ENCODE peak calls at places on chromosomes 13 and 19, in nine cellular contexts. One of them, this sample, is unnamed.
A peak's percentile ranks its signal among the peaks of the same experiment; 100 is the strongest.

GRCh38 chr13:34025746-34026145 is 207.8 kb downstream of the RFC3 start:
- DNase-seq in K562: no peak
- DNase-seq in SK-N-SH: no peak
- DNase-seq in suprapubic skin: no peak
- DNase-seq in HCT116: no peak
- DNase-seq in upper lobe of left lung: no peak
- DNase-seq in prostate gland: no peak
- DNase-seq in transverse colon: no peak
- DNase-seq in H1: no peak
- DNase-seq in this sample: no peak

GRCh38 chr19:48415395-48415794 is 21.9 kb downstream of the GRIN2D start:
- DNase-seq in suprapubic skin: peak; percentile 92
- DNase-seq in SK-N-SH: peak; percentile 82
- DNase-seq in H1: peak; percentile 91
- DNase-seq in K562: peak; percentile 96
- DNase-seq in prostate gland: peak; percentile 37
- DNase-seq in transverse colon: peak; percentile 92
- DNase-seq in HCT116: peak; percentile 84
- DNase-seq in upper lobe of left lung: peak; percentile 83
- DNase-seq in this sample: peak; percentile 85

GRCh38 chr13:77919351-77920294 is 992 bp upstream of the EDNRB start:
- DNase-seq in suprapubic skin: peak; percentile 82
- DNase-seq in prostate gland: peak; percentile 8
- DNase-seq in SK-N-SH: peak; percentile 56
- DNase-seq in upper lobe of left lung: peak; percentile 58
- DNase-seq in H1: peak; percentile 36
- DNase-seq in K562: no peak
- DNase-seq in transverse colon: peak; percentile 21
- DNase-seq in HCT116: no peak
- DNase-seq in this sample: peak; percentile 76

GRCh38 chr19:30217461-30217860 is 154.7 kb upstream of the ZNF536 start:
- DNase-seq in SK-N-SH: no peak
- DNase-seq in HCT116: no peak
- DNase-seq in transverse colon: no peak
- DNase-seq in K562: no peak
- DNase-seq in suprapubic skin: peak; percentile 69
- DNase-seq in prostate gland: no peak
- DNase-seq in upper lobe of left lung: no peak
- DNase-seq in H1: no peak
- DNase-seq in this sample: no peak

GRCh38 chr13:45826741-45827140 is 24.8 kb downstream of the SIAH3 start:
- DNase-seq in H1: no peak
- DNase-seq in K562: no peak
- DNase-seq in upper lobe of left lung: no peak
- DNase-seq in prostate gland: no peak
- DNase-seq in HCT116: no peak
- DNase-seq in suprapubic skin: no peak
- DNase-seq in SK-N-SH: no peak
- DNase-seq in transverse colon: no peak
- DNase-seq in this sample: no peak

GRCh38 chr19:34254552-34255432 is at the start of gene GARRE1:
- DNase-seq in HCT116: no peak
- DNase-seq in K562: peak; percentile 70
- DNase-seq in H1: no peak
- DNase-seq in upper lobe of left lung: no peak
- DNase-seq in prostate gland: peak; percentile 82
- DNase-seq in SK-N-SH: peak; percentile 93
- DNase-seq in suprapubic skin: no peak
- DNase-seq in transverse colon: peak; percentile 46
- DNase-seq in this sample: peak; percentile 86

GRCh38 chr19:15563325-15563794 is 51.7 kb upstream of the CYP4F8 start:
- DNase-seq in transverse colon: peak; percentile 54
- DNase-seq in prostate gland: peak; percentile 53
- DNase-seq in SK-N-SH: peak; percentile 34
- DNase-seq in suprapubic skin: no peak
- DNase-seq in upper lobe of left lung: no peak
- DNase-seq in HCT116: no peak
- DNase-seq in K562: peak; percentile 71
- DNase-seq in H1: no peak
- DNase-seq in this sample: no peak

GRCh38 chr13:36190771-36191170 is 23.6 kb downstream of the SOHLH2 start:
- DNase-seq in transverse colon: no peak
- DNase-seq in SK-N-SH: no peak
- DNase-seq in suprapubic skin: no peak
- DNase-seq in H1: no peak
- DNase-seq in prostate gland: no peak
- DNase-seq in HCT116: no peak
- DNase-seq in upper lobe of left lung: no peak
- DNase-seq in K562: no peak
- DNase-seq in this sample: no peak

GRCh38 chr19:17565611-17566010 is 10.2 kb downstream of the COLGALT1 start:
- DNase-seq in transverse colon: no peak
- DNase-seq in prostate gland: no peak
- DNase-seq in SK-N-SH: no peak
- DNase-seq in K562: no peak
- DNase-seq in H1: no peak
- DNase-seq in HCT116: no peak
- DNase-seq in suprapubic skin: no peak
- DNase-seq in upper lobe of left lung: no peak
- DNase-seq in this sample: no peak

GRCh38 chr19:15570420-15570819 is 44.6 kb upstream of the CYP4F8 start:
- DNase-seq in SK-N-SH: no peak
- DNase-seq in HCT116: no peak
- DNase-seq in H1: no peak
- DNase-seq in suprapubic skin: no peak
- DNase-seq in prostate gland: no peak
- DNase-seq in K562: no peak
- DNase-seq in transverse colon: no peak
- DNase-seq in upper lobe of left lung: no peak
- DNase-seq in this sample: no peak

GRCh38 chr13:31050486-31051400 is 111.0 kb downstream of the HSPH1 start:
- DNase-seq in upper lobe of left lung: peak; percentile 45
- DNase-seq in transverse colon: no peak
- DNase-seq in SK-N-SH: peak; percentile 38
- DNase-seq in H1: no peak
- DNase-seq in K562: no peak
- DNase-seq in HCT116: no peak
- DNase-seq in suprapubic skin: peak; percentile 50
- DNase-seq in prostate gland: no peak
- DNase-seq in this sample: no peak

GRCh38 chr19:18576383-18576782 is 4.7 kb downstream of the UBA52 start:
- DNase-seq in K562: no peak
- DNase-seq in suprapubic skin: no peak
- DNase-seq in upper lobe of left lung: no peak
- DNase-seq in transverse colon: no peak
- DNase-seq in HCT116: no peak
- DNase-seq in prostate gland: no peak
- DNase-seq in H1: no peak
- DNase-seq in SK-N-SH: no peak
- DNase-seq in this sample: no peak

GRCh38 chr13:52652980-52653303 is 306 bp downstream of the SUGT1 start:
- DNase-seq in prostate gland: no peak
- DNase-seq in K562: no peak
- DNase-seq in upper lobe of left lung: no peak
- DNase-seq in SK-N-SH: peak; percentile 60
- DNase-seq in HCT116: no peak
- DNase-seq in transverse colon: no peak
- DNase-seq in H1: no peak
- DNase-seq in suprapubic skin: no peak
- DNase-seq in this sample: no peak

GRCh38 chr19:18257503-18258470 is 16.5 kb downstream of the IQCN start:
- DNase-seq in transverse colon: no peak
- DNase-seq in prostate gland: no peak
- DNase-seq in H1: no peak
- DNase-seq in HCT116: no peak
- DNase-seq in SK-N-SH: no peak
- DNase-seq in suprapubic skin: no peak
- DNase-seq in K562: no peak
- DNase-seq in upper lobe of left lung: no peak
- DNase-seq in this sample: no peak

GRCh38 chr19:58330458-58330857 is 3.7 kb downstream of the ZSCAN22 start:
- DNase-seq in HCT116: no peak
- DNase-seq in suprapubic skin: no peak
- DNase-seq in prostate gland: no peak
- DNase-seq in SK-N-SH: no peak
- DNase-seq in H1: no peak
- DNase-seq in K562: peak; percentile 66
- DNase-seq in upper lobe of left lung: no peak
- DNase-seq in transverse colon: no peak
- DNase-seq in this sample: no peak

GRCh38 chr13:38046049-38046376 is 176.4 kb upstream of the TRPC4 start:
- DNase-seq in upper lobe of left lung: no peak
- DNase-seq in suprapubic skin: no peak
- DNase-seq in transverse colon: no peak
- DNase-seq in SK-N-SH: no peak
- DNase-seq in H1: no peak
- DNase-seq in HCT116: no peak
- DNase-seq in K562: no peak
- DNase-seq in prostate gland: no peak
- DNase-seq in this sample: no peak

GRCh38 chr19:42553292-42554045 is 25.2 kb upstream of the CEACAM1 start:
- DNase-seq in prostate gland: no peak
- DNase-seq in SK-N-SH: no peak
- DNase-seq in suprapubic skin: peak; percentile 63
- DNase-seq in HCT116: no peak
- DNase-seq in K562: no peak
- DNase-seq in upper lobe of left lung: peak; percentile 57
- DNase-seq in H1: no peak
- DNase-seq in transverse colon: no peak
- DNase-seq in this sample: peak; percentile 75

GRCh38 chr19:14167594-14168138 is 31.3 kb upstream of the ASF1B start:
- DNase-seq in transverse colon: no peak
- DNase-seq in SK-N-SH: peak; percentile 41
- DNase-seq in K562: no peak
- DNase-seq in upper lobe of left lung: peak; percentile 24
- DNase-seq in H1: no peak
- DNase-seq in prostate gland: no peak
- DNase-seq in HCT116: no peak
- DNase-seq in suprapubic skin: no peak
- DNase-seq in this sample: no peak

GRCh38 chr19:55689366-55690108 is 14.5 kb downstream of the EPN1 start:
- DNase-seq in H1: no peak
- DNase-seq in K562: no peak
- DNase-seq in upper lobe of left lung: no peak
- DNase-seq in SK-N-SH: no peak
- DNase-seq in prostate gland: no peak
- DNase-seq in transverse colon: no peak
- DNase-seq in suprapubic skin: no peak
- DNase-seq in HCT116: no peak
- DNase-seq in this sample: peak; percentile 66

DNA sequence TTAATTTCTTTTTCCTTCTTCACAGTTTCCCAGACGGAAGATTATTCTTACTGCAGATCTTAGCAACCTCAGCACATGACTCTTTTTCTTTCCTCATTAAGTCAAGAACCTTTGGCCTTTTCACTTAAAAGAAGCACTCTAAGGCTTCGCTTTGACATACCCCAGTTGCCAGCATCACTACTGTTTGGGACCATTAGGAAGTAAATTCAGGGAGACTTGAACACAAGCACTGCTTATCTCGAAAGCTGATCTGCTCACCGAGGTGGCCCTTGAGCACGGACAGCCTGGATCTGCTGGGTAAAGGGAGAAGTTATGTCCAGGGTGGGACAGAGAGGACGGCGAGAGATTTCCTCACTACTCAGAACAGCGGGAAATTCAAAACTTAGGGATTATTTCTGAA is 151.4 kb upstream of the RNF113B start:
- DNase-seq in upper lobe of left lung: no peak
- DNase-seq in H1: no peak
- DNase-seq in suprapubic skin: no peak
- DNase-seq in prostate gland: no peak
- DNase-seq in SK-N-SH: no peak
- DNase-seq in K562: no peak
- DNase-seq in transverse colon: no peak
- DNase-seq in HCT116: no peak
- DNase-seq in this sample: no peak
- H3K4me3 ChIP-seq in upper lobe of left lung: no peak overlapping the region
- H3K4me3 ChIP-seq in H1: no peak overlapping the region
- H3K4me3 ChIP-seq in suprapubic skin: no peak overlapping the region
- H3K4me3 ChIP-seq in prostate gland: no peak overlapping the region
- H3K4me3 ChIP-seq in SK-N-SH: no peak overlapping the region
- H3K4me3 ChIP-seq in K562: no peak overlapping the region
- H3K4me3 ChIP-seq in transverse colon: no peak overlapping the region
- H3K4me3 ChIP-seq in HCT116: no peak overlapping the region
- H3K4me3 ChIP-seq in this sample: no peak overlapping the region

GRCh38 chr19:4369888-4370260 is 26.5 kb downstream of the MPND start:
- DNase-seq in K562: peak; percentile 34
- DNase-seq in HCT116: no peak
- DNase-seq in transverse colon: peak; percentile 76
- DNase-seq in prostate gland: no peak
- DNase-seq in suprapubic skin: no peak
- DNase-seq in SK-N-SH: no peak
- DNase-seq in H1: no peak
- DNase-seq in upper lobe of left lung: peak; percentile 72
- DNase-seq in this sample: peak; percentile 93
- H3K4me1 ChIP-seq in K562: peaks cover 92% of the 10 kb centered on the region
- H3K4me1 ChIP-seq in HCT116: peaks cover 42% of the 10 kb centered on the region
- H3K4me1 ChIP-seq in transverse colon: peaks cover 56% of the 10 kb centered on the region
- H3K4me1 ChIP-seq in prostate gland: peaks cover 40% of the 10 kb centered on the region
- H3K4me1 ChIP-seq in suprapubic skin: peaks cover 79% of the 10 kb centered on the region
- H3K4me1 ChIP-seq in SK-N-SH: peaks cover 51% of the 10 kb centered on the region
- H3K4me1 ChIP-seq in H1: peaks cover 22% of the 10 kb centered on the region
- H3K4me1 ChIP-seq in upper lobe of left lung: peaks cover 68% of the 10 kb centered on the region
- H3K4me1 ChIP-seq in this sample: peaks cover 77% of the 10 kb centered on the region

DNA sequence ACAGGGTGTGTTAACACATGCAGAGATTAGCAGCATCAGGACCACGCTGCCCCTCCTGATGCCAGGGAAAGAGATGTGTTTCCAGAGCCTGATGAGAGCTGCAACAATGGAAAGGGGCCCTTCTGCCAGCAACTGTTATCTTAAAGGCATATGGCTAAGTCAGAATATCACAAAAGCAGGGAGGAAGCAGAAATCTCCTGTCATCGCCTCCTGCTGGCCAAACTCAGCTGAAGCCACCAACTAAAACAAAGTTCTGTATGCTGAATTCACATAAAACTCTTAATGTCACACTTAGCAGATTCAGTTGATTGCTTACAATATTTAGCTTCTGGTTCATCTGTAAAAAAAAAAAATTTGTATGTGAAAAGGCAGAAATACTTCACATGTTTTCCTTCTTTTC is 178.2 kb downstream of the GPC5 start:
- DNase-seq in SK-N-SH: no peak
- DNase-seq in H1: peak; percentile 23
- DNase-seq in transverse colon: peak; percentile 9
- DNase-seq in suprapubic skin: no peak
- DNase-seq in K562: peak; percentile 64
- DNase-seq in HCT116: no peak
- DNase-seq in prostate gland: no peak
- DNase-seq in upper lobe of left lung: no peak
- DNase-seq in this sample: no peak
- TF ChIP-seq POLR2AphosphoS5 in SK-N-SH: no peak
- TF ChIP-seq POLR2AphosphoS5 in H1: no peak
- TF ChIP-seq POLR2AphosphoS5 in transverse colon: no peak
- TF ChIP-seq POLR2AphosphoS5 in suprapubic skin: no peak
- TF ChIP-seq POLR2AphosphoS5 in K562: no peak
- TF ChIP-seq POLR2AphosphoS5 in HCT116: no peak
- TF ChIP-seq POLR2AphosphoS5 in prostate gland: no peak
- TF ChIP-seq POLR2AphosphoS5 in upper lobe of left lung: no peak
- TF ChIP-seq POLR2AphosphoS5 in this sample: no peak

DNA sequence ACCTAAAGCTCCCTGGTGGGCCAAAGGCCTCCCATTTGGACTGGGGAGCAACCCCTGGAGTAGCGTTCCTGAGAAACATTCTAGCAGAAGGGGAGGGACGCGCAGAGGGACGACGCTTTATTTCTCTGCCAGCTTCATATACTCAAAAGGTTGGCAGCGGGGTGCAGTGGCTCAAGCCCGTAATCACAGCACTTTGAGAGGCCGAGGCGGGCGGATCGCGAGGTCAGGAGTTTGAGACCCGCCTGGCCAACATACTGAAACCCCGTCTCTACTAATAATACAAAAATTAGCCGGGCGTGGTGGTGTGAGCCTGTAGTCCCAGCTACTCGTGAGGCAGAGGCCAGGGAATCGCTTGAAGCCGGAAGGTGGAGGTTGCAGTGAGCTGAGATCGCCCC is 16.8 kb downstream of the RB1 start:
- DNase-seq in suprapubic skin: no peak
- DNase-seq in K562: no peak
- DNase-seq in H1: no peak
- DNase-seq in prostate gland: no peak
- DNase-seq in SK-N-SH: no peak
- DNase-seq in transverse colon: no peak
- DNase-seq in HCT116: no peak
- DNase-seq in upper lobe of left lung: no peak
- DNase-seq in this sample: no peak
- H3K4me3 ChIP-seq in suprapubic skin: peak overlapping the region; percentile 41
- H3K4me3 ChIP-seq in K562: no peak overlapping the region
- H3K4me3 ChIP-seq in H1: no peak overlapping the region
- H3K4me3 ChIP-seq in prostate gland: no peak overlapping the region
- H3K4me3 ChIP-seq in SK-N-SH: no peak overlapping the region
- H3K4me3 ChIP-seq in transverse colon: peak overlapping the region; percentile 45
- H3K4me3 ChIP-seq in HCT116: no peak overlapping the region
- H3K4me3 ChIP-seq in upper lobe of left lung: peak overlapping the region; percentile 40
- H3K4me3 ChIP-seq in this sample: peak overlapping the region; percentile 32

This sample was measured in spleen.